ENCODE peak calls at places on chromosomes 6 and 20, in nine cellular contexts. G, B, Q, X, M, R, J, A and U are unnamed samples.

GRCh38 chr20:31596831-31597482 is 8.1 kb upstream of the ID1 start:
- DNase-seq in R (no peak), A (no peak), B (no peak), M (no peak), Q (no peak), X (no peak), J (no peak), G (no peak), U (no peak)

GRCh38 chr6:166599158-166599557 is 12.7 kb upstream of the RAMACL start:
- DNase-seq in A (no peak), Q (no peak), R (no peak), M (no peak), X (no peak), B (no peak), J (no peak), G (no peak), U (no peak)

GRCh38 chr6:107820571-107821261 is 3.4 kb downstream of the SCML4 start:
- DNase-seq in J (peak), G (peak), R (peak), M (no peak), X (no peak), Q (peak), B (peak), A (no peak), U (no peak)

GRCh38 chr6:33419580-33420492 is at the start of gene SYNGAP1:
- DNase-seq in Q (peak), X (no peak), R (peak), M (no peak), G (peak), J (no peak), B (no peak), A (no peak), U (peak)

GRCh38 chr6:66328181-66328580 is 621.2 kb upstream of the EYS start:
- DNase-seq in X (no peak), Q (no peak), R (no peak), M (no peak), A (peak), G (no peak), J (no peak), B (no peak), U (no peak)

GRCh38 chr6:26312096-26312463 is 52.9 kb upstream of the BTN3A2 start:
- DNase-seq in R (no peak), M (no peak), A (no peak), G (no peak), B (no peak), X (no peak), J (no peak), Q (peak), U (no peak)

GRCh38 chr20:53834044-53834442 is 236.4 kb downstream of the BCAS1 start:
- DNase-seq in G (no peak), J (peak), A (no peak), R (no peak), B (no peak), X (no peak), M (no peak), Q (peak), U (no peak)

GRCh38 chr6:150876598-150876997 is 11.1 kb downstream of the MTHFD1L start:
- DNase-seq in J (no peak), R (no peak), X (no peak), B (no peak), A (no peak), Q (no peak), M (no peak), G (no peak), U (no peak)

GRCh38 chr6:34601706-34602105 is 45.6 kb upstream of the SPDEF start:
- DNase-seq in A (no peak), R (peak), G (no peak), B (no peak), M (no peak), X (no peak), Q (no peak), J (no peak), U (no peak)

GRCh38 chr20:41248371-41249024 is 69.0 kb downstream of the ZHX3 start:
- DNase-seq in R (no peak), Q (peak), A (no peak), B (no peak), G (no peak), X (no peak), J (no peak), M (no peak), U (no peak)

GRCh38 chr6:9540126-9540525 is 874.7 kb downstream of the TFAP2A start:
- DNase-seq in Q (peak), A (no peak), X (no peak), B (no peak), R (no peak), J (no peak), G (no peak), M (no peak), U (no peak)

GRCh38 chr20:362271-363254 is 15.7 kb downstream of the NRSN2 start:
- DNase-seq in R (peak), X (no peak), G (peak), A (no peak), M (peak), Q (peak), B (no peak), J (peak), U (peak)

GRCh38 chr6:21771626-21772320 is 178.2 kb downstream of the SOX4 start:
- DNase-seq in Q (no peak), X (no peak), A (no peak), B (no peak), G (no peak), R (no peak), M (no peak), J (no peak), U (no peak)

GRCh38 chr20:58719258-58719657 is 26.7 kb downstream of the NPEPL1 start:
- DNase-seq in G (no peak), Q (no peak), M (peak), X (no peak), A (no peak), R (no peak), J (no peak), B (no peak), U (no peak)

GRCh38 chr20:49320460-49320859 is 42.6 kb upstream of the ZNFX1 start:
- DNase-seq in J (no peak), M (peak), Q (peak), R (no peak), B (no peak), X (no peak), A (no peak), G (no peak), U (peak)

GRCh38 chr6:170026272-170027110 is 264.4 kb downstream of the DLL1 start:
- DNase-seq in R (no peak), Q (no peak), M (no peak), A (no peak), X (no peak), G (no peak), B (no peak), J (no peak), U (no peak)

GRCh38 chr20:52708137-52708536 is 264.0 kb upstream of the TSHZ2 start:
- DNase-seq in M (no peak), A (no peak), R (no peak), J (no peak), X (no peak), B (no peak), Q (no peak), G (no peak), U (no peak)

GRCh38 chr6:105993769-105994521 is 92.2 kb upstream of the PRDM1 start:
- DNase-seq in R (no peak), Q (peak), G (peak), X (no peak), B (no peak), J (peak), A (no peak), M (peak), U (peak)